ENCODE peak calls at places on chromosome 1, in six cellular contexts. Y is hepatocyte, U is MM.1S, P is GM23248, X is SK-N-SH, W is GM23338. R is an unnamed sample.

GRCh38 chr1:39130297-39130696 is 74.2 kb upstream of the MACF1 start:
- DNase-seq in Y (no peak), U (no peak), P (peak), X (no peak), W (no peak), R (no peak)

GRCh38 chr1:24901791-24902470 is 28.1 kb downstream of the RUNX3 start:
- DNase-seq in Y (peak), U (no peak), P (no peak), X (no peak), W (no peak), R (no peak)

GRCh38 chr1:34685225-34685624 is 69.6 kb upstream of the GJB5 start:
- DNase-seq in Y (peak), U (no peak), P (no peak), X (no peak), W (no peak), R (no peak)

GRCh38 chr1:191453487-191453886 is 704.8 kb upstream of the RGS18 start:
- DNase-seq in Y (no peak), U (no peak), P (no peak), X (no peak), W (no peak), R (no peak)

GRCh38 chr1:6223617-6224016 is 12.1 kb downstream of the ICMT start:
- DNase-seq in Y (peak), U (no peak), P (no peak), X (no peak), W (no peak), R (no peak)

GRCh38 chr1:95086949-95087533 is 14.3 kb upstream of the ALG14 start:
- DNase-seq in Y (peak), U (no peak), P (peak), X (no peak), W (peak), R (no peak)

GRCh38 chr1:110135268-110136065 is 14.8 kb upstream of the SLC6A17 start:
- DNase-seq in Y (no peak), U (no peak), P (no peak), X (no peak), W (no peak), R (no peak)

GRCh38 chr1:86546787-86547221 is at the start of gene CLCA4:
- DNase-seq in Y (no peak), U (no peak), P (no peak), X (no peak), W (no peak), R (no peak)

GRCh38 chr1:97461782-97462181 is 459.1 kb downstream of the DPYD start:
- DNase-seq in Y (no peak), U (peak), P (no peak), X (no peak), W (no peak), R (peak)

GRCh38 chr1:207956976-207957375 is 46.1 kb upstream of the CD34 start:
- DNase-seq in Y (no peak), U (no peak), P (no peak), X (no peak), W (no peak), R (no peak)

GRCh38 chr1:30879126-30879786 is 29.3 kb downstream of the SDC3 start:
- DNase-seq in Y (no peak), U (no peak), P (peak), X (no peak), W (no peak), R (no peak)

GRCh38 chr1:203196371-203196770 is 9.9 kb upstream of the CHI3L1 start:
- DNase-seq in Y (no peak), U (no peak), P (peak), X (no peak), W (peak), R (no peak)

GRCh38 chr1:9807541-9807940 is 16.2 kb downstream of the CLSTN1 start:
- DNase-seq in Y (no peak), U (no peak), P (no peak), X (no peak), W (peak), R (no peak)

GRCh38 chr1:204836856-204837255 is 33.8 kb upstream of the NFASC start:
- DNase-seq in Y (no peak), U (no peak), P (peak), X (no peak), W (no peak), R (no peak)

GRCh38 chr1:103448560-103448959 is 76.9 kb upstream of the RNPC3 start:
- DNase-seq in Y (no peak), U (peak), P (no peak), X (no peak), W (no peak), R (no peak)

GRCh38 chr1:203076031-203076511 is 9.7 kb downstream of the MYOG start:
- DNase-seq in Y (no peak), U (no peak), P (no peak), X (no peak), W (peak), R (no peak)

GRCh38 chr1:85991261-85991660 is 165.3 kb downstream of the COL24A1 start:
- DNase-seq in Y (no peak), U (no peak), P (no peak), X (no peak), W (no peak), R (peak)

GRCh38 chr1:18491168-18491567 is 10.4 kb downstream of the KLHDC7A start:
- DNase-seq in Y (no peak), U (no peak), P (no peak), X (no peak), W (no peak), R (peak)

GRCh38 chr1:176111835-176112234 is 95.3 kb downstream of the COP1 start:
- DNase-seq in Y (no peak), U (no peak), P (peak), X (no peak), W (no peak), R (no peak)

GRCh38 chr1:23673086-23673813 is 18.4 kb upstream of the RPL11 start:
- DNase-seq in Y (peak), U (peak), P (peak), X (no peak), W (peak), R (no peak)

GRCh38 chr1:206682111-206682510 is 2.6 kb upstream of the MAPKAPK2 start:
- DNase-seq in Y (peak), U (no peak), P (no peak), X (no peak), W (no peak), R (peak)

GRCh38 chr1:156506450-156506849 is 5.9 kb upstream of the MEF2D start:
- DNase-seq in Y (no peak), U (no peak), P (no peak), X (no peak), W (no peak), R (no peak)
- H3K27ac ChIP-seq in Y (no peak), U (no peak), P (no peak), X (no peak), W (no peak), R (peak)

DNA sequence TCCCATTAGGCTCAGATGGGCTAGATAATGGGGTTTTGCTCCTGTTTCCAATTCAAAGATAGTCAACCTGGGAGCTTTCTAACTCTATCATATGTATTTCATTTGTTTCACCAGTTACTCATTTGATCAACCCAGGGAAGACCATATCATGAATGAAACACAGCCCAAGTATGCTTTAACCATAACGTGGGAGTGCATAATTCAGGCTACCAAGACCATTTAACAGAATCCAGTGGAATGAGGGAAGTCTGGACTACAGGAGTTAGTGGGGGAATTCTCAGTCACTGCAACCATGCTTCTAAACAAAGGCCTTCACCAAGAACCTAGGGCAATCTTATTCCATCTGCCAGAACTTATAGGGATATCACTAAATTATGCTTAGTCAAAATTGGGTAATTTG is 15.0 kb upstream of the SLC16A1 start:
- DNase-seq in Y (no peak), U (no peak), P (peak), X (no peak), W (no peak), R (no peak)
- TF ChIP-seq EZH2phosphoT487 in Y (no peak), U (no peak), P (no peak), X (no peak), W (no peak), R (no peak)

DNA sequence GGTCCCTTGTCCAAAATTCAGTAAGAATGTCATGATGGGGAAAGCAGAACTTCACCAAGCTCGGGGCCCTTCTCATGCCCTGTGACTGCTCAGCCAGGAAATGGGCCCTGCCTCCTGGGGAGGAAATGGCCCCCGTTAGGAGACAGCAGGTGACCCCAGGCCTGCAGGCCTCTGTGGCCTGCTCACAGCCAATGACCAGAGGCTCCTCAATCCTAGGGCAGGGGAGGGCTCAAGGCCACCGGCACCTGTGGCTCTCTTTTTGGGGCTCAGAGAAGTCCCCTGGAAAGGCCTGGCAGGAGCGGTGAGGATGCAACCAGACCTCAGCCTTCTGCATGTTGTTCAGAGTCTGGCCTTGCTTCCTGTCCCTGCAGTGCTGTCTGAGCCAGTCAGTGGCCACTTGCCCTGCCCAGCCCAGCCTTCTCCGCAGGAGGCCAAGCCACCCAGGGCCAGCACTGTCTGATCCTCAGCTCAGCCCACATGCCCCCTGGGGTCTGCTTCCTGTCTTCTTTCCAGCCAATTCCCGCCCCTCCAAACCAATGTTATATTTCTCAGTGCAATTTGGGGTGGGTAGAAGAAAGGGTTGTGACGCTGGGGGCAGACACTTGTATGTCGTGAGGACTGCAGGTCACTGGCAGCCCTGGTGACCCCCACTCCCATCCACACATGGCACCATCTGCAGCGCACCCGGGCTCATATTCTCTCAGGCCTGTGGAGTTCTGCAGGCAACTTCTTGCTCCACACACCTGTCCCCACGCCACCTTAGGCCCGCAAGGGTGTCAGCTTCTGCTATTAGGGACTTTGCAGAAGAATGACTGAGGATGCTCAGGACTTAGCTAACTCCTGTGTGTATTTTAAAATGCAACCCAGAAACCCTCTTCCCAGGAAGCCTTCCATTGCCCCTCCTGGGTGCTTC is 83.6 kb downstream of the ITPKB start:
- DNase-seq in Y (no peak), U (peak), P (no peak), X (no peak), W (no peak), R (peak)
- H3K27ac ChIP-seq in Y (no peak), U (peak), P (no peak), X (no peak), W (peak), R (no peak)

DNA sequence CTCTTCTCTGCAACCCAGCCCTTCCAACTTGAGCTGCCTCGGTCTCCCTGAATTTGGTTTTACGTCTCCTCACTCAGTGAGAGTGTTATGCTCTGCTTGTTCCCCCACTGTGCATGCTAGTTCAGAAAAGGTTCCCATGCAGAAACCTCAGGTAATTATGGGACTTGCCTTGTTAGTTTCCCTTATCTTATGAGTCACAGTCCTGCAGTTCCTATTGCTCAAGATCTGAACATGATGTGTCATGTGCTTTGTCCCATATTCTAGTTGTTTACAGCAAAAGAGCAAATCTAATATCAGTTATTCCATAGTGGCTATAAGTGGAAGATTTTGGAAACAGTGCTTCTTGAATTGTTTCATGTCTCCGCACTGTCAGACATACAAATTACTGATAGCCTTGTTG is 74.4 kb downstream of the DUSP10 start:
- DNase-seq in Y (peak), U (no peak), P (peak), X (no peak), W (no peak), R (no peak)
- TF ChIP-seq EZH2phosphoT487 in Y (no peak), U (no peak), P (no peak), X (no peak), W (no peak), R (no peak)

GRCh38 chr1:235043234-235043633 is 85.4 kb downstream of the TOMM20 start:
- DNase-seq in Y (no peak), U (no peak), P (no peak), X (no peak), W (no peak), R (no peak)

GRCh38 chr1:235045921-235046601 is 82.6 kb downstream of the TOMM20 start:
- DNase-seq in Y (no peak), U (no peak), P (no peak), X (no peak), W (no peak), R (no peak)

GRCh38 chr1:235047331-235047871 is 81.2 kb downstream of the TOMM20 start:
- DNase-seq in Y (no peak), U (no peak), P (no peak), X (no peak), W (no peak), R (peak)

GRCh38 chr1:235041201-235041600 is 87.4 kb downstream of the TOMM20 start:
- DNase-seq in Y (no peak), U (no peak), P (no peak), X (no peak), W (no peak), R (no peak)

GRCh38 chr1:235045034-235045690 is 83.5 kb downstream of the TOMM20 start:
- DNase-seq in Y (no peak), U (no peak), P (peak), X (no peak), W (no peak), R (no peak)
- H3K27ac ChIP-seq in Y (no peak), U (no peak), P (no peak), X (no peak), W (no peak), R (no peak)

GRCh38 chr1:241536383-241536782 is 4.2 kb downstream of the KMO start:
- DNase-seq in Y (no peak), U (no peak), P (peak), X (no peak), W (no peak), R (no peak)
- TF ChIP-seq EZH2phosphoT487 in Y (no peak), U (no peak), P (no peak), X (no peak), W (no peak), R (no peak)

DNA sequence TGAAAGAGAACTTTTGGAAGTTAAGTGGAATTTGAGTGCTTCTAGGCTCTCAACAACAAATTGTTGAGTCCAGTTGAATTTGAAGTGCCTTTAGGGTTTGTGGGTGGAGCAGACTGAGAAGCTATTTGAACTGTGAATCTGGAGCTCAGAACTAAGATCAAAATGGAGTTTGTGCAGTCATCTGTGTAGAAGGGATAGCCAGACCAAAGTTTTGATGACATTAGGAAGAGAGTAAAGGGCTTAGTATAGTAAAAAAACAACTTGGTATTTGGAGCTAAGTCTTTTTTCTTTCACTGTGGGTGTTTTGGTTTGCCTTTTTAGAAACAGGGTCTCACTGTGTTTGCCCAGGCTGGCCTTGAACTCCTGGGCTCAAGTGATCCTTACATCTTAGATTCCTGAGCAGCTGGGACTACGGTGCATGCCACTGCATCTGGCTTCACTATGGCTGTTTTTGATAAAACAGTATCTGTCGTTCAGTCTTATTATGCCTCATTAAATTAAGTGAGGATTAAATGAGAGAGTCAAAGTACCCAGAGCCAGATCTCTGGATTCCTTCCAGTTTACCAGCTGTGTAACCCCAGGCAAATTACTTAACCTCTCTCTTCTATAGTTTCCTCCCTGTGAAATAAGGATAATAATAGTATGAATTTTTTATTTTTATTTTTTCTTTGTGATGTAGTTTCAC is 20.0 kb downstream of the HDAC1 start:
- DNase-seq in Y (no peak), U (no peak), P (no peak), X (peak), W (no peak), R (no peak)
- H3K27ac ChIP-seq in Y (no peak), U (no peak), P (no peak), X (no peak), W (peak), R (peak)